ENCODE peak calls at places on chromosomes 7 and 10, in five cellular contexts. X is body of pancreas; D is stimulated activated naive CD8-positive, alpha-beta T cell treated with anti-CD3 and anti-CD28 coated beads, Interleukin-15, Interleukin-2, amounts not matched to agents 100 U/mL and 50 U/mL, for 24 hours; V is GM23338; Q is stimulated activated CD4-positive, alpha-beta T cell treated with anti-CD3 and anti-CD28 coated beads, Interleukin-1b, Interleukin-23, amount 100 ng/mL, for 1 hour. M is an unnamed sample.

GRCh38 chr10:101993836-101994235 is 62.1 kb downstream of the ARMH3 start:
- DNase-seq in X (no peak), D (no peak), V (no peak), Q (no peak), M (no peak)

GRCh38 chr7:38189256-38189938 is 11.4 kb downstream of the STARD3NL start:
- DNase-seq in X (no peak), D (no peak), V (no peak), Q (no peak), M (no peak)

GRCh38 chr10:75111367-75111905 is at the start of gene SAMD8:
- DNase-seq in X (peak), D (peak), V (peak), Q (peak), M (peak)

GRCh38 chr7:43511769-43512515 is 71.0 kb upstream of the STK17A start:
- DNase-seq in X (no peak), D (no peak), V (no peak), Q (no peak), M (no peak)

GRCh38 chr7:102450242-102450641 is 14.4 kb downstream of the ALKBH4 start:
- DNase-seq in X (no peak), D (peak), V (no peak), Q (no peak), M (peak)

GRCh38 chr10:32227802-32228201 is 119.2 kb downstream of the EPC1 start:
- DNase-seq in X (no peak), D (no peak), V (no peak), Q (no peak), M (no peak)

GRCh38 chr10:132237871-132238270 is 51.1 kb downstream of the DPYSL4 start:
- DNase-seq in X (no peak), D (no peak), V (no peak), Q (no peak), M (no peak)

GRCh38 chr7:42694894-42695553 is 216.8 kb downstream of the C7orf25 start:
- DNase-seq in X (no peak), D (no peak), V (no peak), Q (no peak), M (no peak)

GRCh38 chr10:132467464-132468149 is 70.0 kb upstream of the INPP5A start:
- DNase-seq in X (peak), D (no peak), V (no peak), Q (no peak), M (no peak)

GRCh38 chr10:25701651-25702050 is 232.4 kb upstream of the MYO3A start:
- DNase-seq in X (no peak), D (no peak), V (peak), Q (no peak), M (no peak)

GRCh38 chr10:131930586-131931330 is 29.9 kb downstream of the PPP2R2D start:
- DNase-seq in X (no peak), D (no peak), V (no peak), Q (no peak), M (no peak)

GRCh38 chr7:253491-254336 is 36.3 kb upstream of the FOXL3 start:
- DNase-seq in X (no peak), D (no peak), V (no peak), Q (no peak), M (no peak)

GRCh38 chr7:75888464-75889222 is 9.8 kb downstream of the RHBDD2 start:
- DNase-seq in X (no peak), D (no peak), V (no peak), Q (no peak), M (no peak)

GRCh38 chr7:108049962-108050361 is 47.0 kb upstream of the LAMB1 start:
- DNase-seq in X (no peak), D (no peak), V (no peak), Q (no peak), M (no peak)

GRCh38 chr10:45463244-45464116 is 89.5 kb downstream of the ALOX5 start:
- DNase-seq in X (no peak), D (no peak), V (no peak), Q (no peak), M (no peak)

GRCh38 chr10:22856444-22857074 is 71.3 kb upstream of the ARMC3 start:
- DNase-seq in X (no peak), D (no peak), V (no peak), Q (no peak), M (no peak)

GRCh38 chr10:45040921-45041320 is 40.2 kb downstream of the ZNF22 start:
- DNase-seq in X (no peak), D (no peak), V (no peak), Q (no peak), M (no peak)